ENCODE peak calls at places on chromosomes 12 and 14, in four cellular contexts. Z, O, G and M are unnamed samples.

GRCh38 chr14:73965206-73965605 is 15.1 kb downstream of the COQ6 start:
- DNase-seq in Z (no peak), O (no peak), G (no peak), M (no peak)

GRCh38 chr12:120599672-120600537 is 18.7 kb upstream of the POP5 start:
- DNase-seq in Z (no peak), O (no peak), G (no peak), M (no peak)

GRCh38 chr12:49930515-49931288 is 19.8 kb upstream of the AQP2 start:
- DNase-seq in Z (no peak), O (no peak), G (peak; percentile 82), M (no peak)

GRCh38 chr12:64621257-64621942 is 11.1 kb downstream of the RASSF3 start:
- DNase-seq in Z (no peak), O (no peak), G (peak; percentile 55), M (peak; percentile 64)

GRCh38 chr12:50527086-50527726 is 22.4 kb downstream of the DIP2B start:
- DNase-seq in Z (no peak), O (no peak), G (no peak), M (no peak)

GRCh38 chr12:49057888-49058287 is 2.7 kb downstream of the KMT2D start:
- DNase-seq in Z (no peak), O (no peak), G (no peak), M (no peak)

GRCh38 chr12:6465467-6466183 is 4.9 kb downstream of the VAMP1 start:
- DNase-seq in Z (peak; percentile 79), O (no peak), G (peak; percentile 80), M (no peak)

GRCh38 chr14:103184046-103184445 is 60.8 kb downstream of the TNFAIP2 start:
- DNase-seq in Z (no peak), O (no peak), G (no peak), M (no peak)

GRCh38 chr14:95712398-95712797 is 1.5 kb downstream of the TCL1A start:
- DNase-seq in Z (no peak), O (no peak), G (no peak), M (no peak)

GRCh38 chr14:105092124-105092911 is 27.1 kb upstream of the GPR132 start:
- DNase-seq in Z (peak; percentile 21), O (no peak), G (no peak), M (no peak)

GRCh38 chr12:41743835-41744234 is 400.8 kb downstream of the GXYLT1 start:
- DNase-seq in Z (no peak), O (no peak), G (peak; percentile 2), M (no peak)

GRCh38 chr12:96206957-96207356 is 12.8 kb downstream of the ELK3 start:
- DNase-seq in Z (no peak), O (no peak), G (no peak), M (no peak)

GRCh38 chr12:124675881-124676688 is 108.7 kb upstream of the NCOR2 start:
- DNase-seq in Z (no peak), O (no peak), G (peak; percentile 58), M (no peak)

GRCh38 chr12:109385339-109386078 is 37.8 kb downstream of the MYO1H start:
- DNase-seq in Z (peak; percentile 33), O (no peak), G (peak; percentile 63), M (no peak)

GRCh38 chr12:110923692-110924334 is 3.4 kb upstream of the MYL2 start:
- DNase-seq in Z (no peak), O (no peak), G (no peak), M (no peak)

GRCh38 chr14:69773571-69774276 is 6.8 kb downstream of the SRSF5 start:
- DNase-seq in Z (no peak), O (no peak), G (no peak), M (no peak)

GRCh38 chr14:64880382-64881121 is 845 bp upstream of the SPTB start:
- DNase-seq in Z (peak; percentile 69), O (peak; percentile 59), G (no peak), M (peak; percentile 23)

GRCh38 chr12:110424237-110424636 is 20.7 kb upstream of the ANAPC7 start:
- DNase-seq in Z (no peak), O (no peak), G (no peak), M (no peak)

GRCh38 chr14:96676161-96676560 is 121.0 kb upstream of the VRK1 start:
- DNase-seq in Z (no peak), O (no peak), G (peak; percentile 51), M (no peak)

GRCh38 chr14:61662001-61662400 is 33.3 kb upstream of the HIF1A start:
- DNase-seq in Z (no peak), O (no peak), G (no peak), M (no peak)

GRCh38 chr14:92644166-92644565 is 104.3 kb downstream of the LGMN start:
- DNase-seq in Z (no peak), O (no peak), G (peak; percentile 85), M (no peak)